ENCODE peak calls at places on chromosomes 11 and 22, in ten cellular contexts. O, M, I, B, S, U, E, D, G and Q are unnamed samples. For H3K4me1 and H3K36me3, the result is how much of the 10 kb centered on the place peaks cover.

GRCh38 chr22:26658671-26659478 is 1.5 kb downstream of the MIAT start:
- DNase-seq in O (peak), M (peak), I (no peak), B (no peak), S (peak), U (peak), E (peak), D (no peak), G (peak), Q (peak)

GRCh38 chr22:42321908-42322561 is 51.6 kb upstream of the TCF20 start:
- DNase-seq in O (no peak), M (no peak), I (no peak), B (no peak), S (no peak), U (no peak), E (no peak), D (no peak), G (no peak), Q (peak)

GRCh38 chr22:45246060-45246985 is 5.6 kb upstream of the KIAA0930 start:
- DNase-seq in O (peak), M (peak), I (no peak), B (peak), S (no peak), U (no peak), E (peak), D (peak), G (no peak), Q (no peak)

GRCh38 chr22:48750826-48751440 is 1076.7 kb downstream of the BRD1 start:
- DNase-seq in O (no peak), M (no peak), I (no peak), B (no peak), S (peak), U (no peak), E (no peak), D (no peak), G (no peak), Q (no peak)

GRCh38 chr22:30582788-30583575 is 8.5 kb upstream of the GAL3ST1 start:
- DNase-seq in O (no peak), M (no peak), I (no peak), B (no peak), S (no peak), U (no peak), E (no peak), D (no peak), G (no peak), Q (no peak)

GRCh38 chr11:16912607-16913006 is 101.6 kb downstream of the PLEKHA7 start:
- DNase-seq in O (no peak), M (no peak), I (no peak), B (no peak), S (no peak), U (no peak), E (no peak), D (no peak), G (no peak), Q (no peak)

GRCh38 chr11:34959770-34960169 is 43.4 kb downstream of the PDHX start:
- DNase-seq in O (no peak), M (no peak), I (no peak), B (no peak), S (no peak), U (no peak), E (no peak), D (no peak), G (no peak), Q (no peak)

GRCh38 chr11:72684236-72684912 is 10.2 kb upstream of the PDE2A start:
- DNase-seq in O (peak), M (peak), I (no peak), B (peak), S (peak), U (no peak), E (peak), D (no peak), G (peak), Q (peak)

GRCh38 chr11:40029406-40029805 is 1430.0 kb downstream of the LRRC4C start:
- DNase-seq in O (peak), M (no peak), I (no peak), B (no peak), S (no peak), U (no peak), E (no peak), D (no peak), G (no peak), Q (no peak)

GRCh38 chr22:27086728-27087450 is 429.5 kb downstream of the MIAT start:
- DNase-seq in O (no peak), M (no peak), I (no peak), B (no peak), S (no peak), U (no peak), E (no peak), D (no peak), G (no peak), Q (no peak)

GRCh38 chr11:73265853-73266643 is 6.1 kb upstream of the P2RY6 start:
- DNase-seq in O (no peak), M (no peak), I (no peak), B (no peak), S (no peak), U (no peak), E (no peak), D (no peak), G (no peak), Q (no peak)

GRCh38 chr22:24200616-24201212 is 19.4 kb downstream of the SUSD2 start:
- DNase-seq in O (peak), M (no peak), I (no peak), B (no peak), S (no peak), U (peak), E (peak), D (no peak), G (no peak), Q (no peak)

GRCh38 chr11:80505771-80506170 is 1064.9 kb upstream of the TENM4 start:
- DNase-seq in O (no peak), M (no peak), I (no peak), B (no peak), S (no peak), U (no peak), E (no peak), D (no peak), G (no peak), Q (no peak)

GRCh38 chr22:36921309-36922096 is 8.1 kb downstream of the CSF2RB start:
- DNase-seq in O (no peak), M (no peak), I (peak), B (no peak), S (no peak), U (no peak), E (no peak), D (no peak), G (peak), Q (no peak)

GRCh38 chr11:119103793-119104192 is 2.1 kb upstream of the DPAGT1 start:
- DNase-seq in O (no peak), M (no peak), I (no peak), B (no peak), S (no peak), U (no peak), E (no peak), D (no peak), G (no peak), Q (peak)

GRCh38 chr22:41661088-41661487 is 27.6 kb downstream of the SNU13 start:
- DNase-seq in O (no peak), M (no peak), I (no peak), B (no peak), S (no peak), U (no peak), E (no peak), D (no peak), G (no peak), Q (no peak)

GRCh38 chr22:31445642-31446041 is 44.0 kb downstream of the EIF4ENIF1 start:
- DNase-seq in O (no peak), M (no peak), I (no peak), B (no peak), S (no peak), U (no peak), E (no peak), D (no peak), G (no peak), Q (no peak)

GRCh38 chr22:37428649-37429586 is 1.6 kb upstream of the ELFN2 start:
- DNase-seq in O (peak), M (no peak), I (no peak), B (peak), S (peak), U (no peak), E (peak), D (no peak), G (peak), Q (peak)

GRCh38 chr22:26462971-26463661 is 20.5 kb downstream of the HPS4 start:
- DNase-seq in O (no peak), M (no peak), I (no peak), B (no peak), S (no peak), U (no peak), E (no peak), D (no peak), G (no peak), Q (no peak)

GRCh38 chr11:56089697-56090096 is 3.4 kb upstream of the OR8I2 start:
- DNase-seq in O (peak), M (no peak), I (no peak), B (no peak), S (no peak), U (no peak), E (no peak), D (no peak), G (no peak), Q (peak)

GRCh38 chr22:42857845-42858481 is 890 bp upstream of the ARFGAP3 start:
- DNase-seq in O (no peak), M (no peak), I (no peak), B (no peak), S (no peak), U (no peak), E (no peak), D (peak), G (no peak), Q (no peak)

GRCh38 chr22:41401781-41402648 is 20.3 kb downstream of the TEF start:
- DNase-seq in O (no peak), M (peak), I (no peak), B (no peak), S (no peak), U (no peak), E (peak), D (peak), G (no peak), Q (peak)

GRCh38 chr22:24076091-24076867 is 65.2 kb downstream of the CABIN1 start:
- DNase-seq in O (no peak), M (no peak), I (no peak), B (no peak), S (no peak), U (no peak), E (peak), D (no peak), G (no peak), Q (no peak)

GRCh38 chr22:28116261-28116673 is 197.2 kb upstream of the PITPNB start:
- DNase-seq in O (peak), M (peak), I (no peak), B (no peak), S (no peak), U (peak), E (peak), D (no peak), G (no peak), Q (no peak)

GRCh38 chr22:27980424-27981148 is 61.5 kb upstream of the PITPNB start:
- DNase-seq in O (peak), M (no peak), I (no peak), B (no peak), S (no peak), U (no peak), E (no peak), D (no peak), G (no peak), Q (no peak)

GRCh38 chr11:78929906-78930220 is 355.2 kb upstream of the NARS2 start:
- DNase-seq in O (no peak), M (no peak), I (no peak), B (no peak), S (no peak), U (no peak), E (no peak), D (no peak), G (no peak), Q (no peak)

GRCh38 chr11:118382954-118383353 is 18.5 kb upstream of the ATP5MG start:
- DNase-seq in O (no peak), M (no peak), I (no peak), B (no peak), S (no peak), U (no peak), E (no peak), D (no peak), G (no peak), Q (no peak)

GRCh38 chr22:22836635-22837034 is 51.0 kb upstream of the IGLL5 start:
- DNase-seq in O (no peak), M (no peak), I (no peak), B (no peak), S (no peak), U (no peak), E (peak), D (no peak), G (no peak), Q (no peak)

GRCh38 chr11:120097721-120098385 is 40.1 kb downstream of the TRIM29 start:
- DNase-seq in O (peak), M (no peak), I (no peak), B (no peak), S (no peak), U (no peak), E (no peak), D (peak), G (no peak), Q (no peak)

GRCh38 chr22:30481711-30482110 is 9.9 kb upstream of the SEC14L3 start:
- DNase-seq in O (no peak), M (no peak), I (no peak), B (no peak), S (no peak), U (no peak), E (peak), D (peak), G (no peak), Q (peak)

GRCh38 chr22:27045103-27045940 is 387.9 kb downstream of the MIAT start:
- DNase-seq in O (peak), M (no peak), I (no peak), B (no peak), S (no peak), U (no peak), E (peak), D (no peak), G (no peak), Q (peak)

GRCh38 chr11:15991174-15991655 is 365.1 kb downstream of the SOX6 start:
- DNase-seq in O (no peak), M (no peak), I (no peak), B (no peak), S (no peak), U (no peak), E (no peak), D (no peak), G (no peak), Q (no peak)

GRCh38 chr22:22681221-22681739 is 36.9 kb downstream of the GGTLC2 start:
- DNase-seq in O (peak), M (no peak), I (no peak), B (no peak), S (no peak), U (no peak), E (peak), D (no peak), G (peak), Q (no peak)

GRCh38 chr11:124174001-124174400 is 9.1 kb upstream of the OR10D3 start:
- DNase-seq in O (peak), M (no peak), I (no peak), B (no peak), S (no peak), U (no peak), E (peak), D (no peak), G (no peak), Q (peak)

GRCh38 chr11:515131-515530 is 8.1 kb upstream of the RNH1 start:
- DNase-seq in O (no peak), M (no peak), I (no peak), B (no peak), S (no peak), U (no peak), E (peak), D (no peak), G (no peak), Q (no peak)

GRCh38 chr22:48894064-48894671 is 933.5 kb downstream of the BRD1 start:
- DNase-seq in O (peak), M (no peak), I (no peak), B (no peak), S (no peak), U (no peak), E (no peak), D (peak), G (peak), Q (peak)

GRCh38 chr11:9025101-9025850 is 21.5 kb upstream of the NRIP3 start:
- DNase-seq in O (no peak), M (no peak), I (no peak), B (no peak), S (no peak), U (no peak), E (no peak), D (no peak), G (no peak), Q (no peak)

GRCh38 chr11:6588018-6588417 is 15.4 kb downstream of the RRP8 start:
- DNase-seq in O (no peak), M (no peak), I (no peak), B (no peak), S (no peak), U (no peak), E (no peak), D (no peak), G (no peak), Q (no peak)
- H3K4me1 ChIP-seq in O (under half), M (under half), I (under half), B (under half), S (under half), U (under half), E (under half), D (under half), G (under half), Q (under half)

GRCh38 chr11:45031912-45032519 is 81.3 kb upstream of the TP53I11 start:
- DNase-seq in O (no peak), M (no peak), I (peak), B (no peak), S (no peak), U (no peak), E (no peak), D (no peak), G (peak), Q (no peak)
- H3K27ac ChIP-seq in O (no peak), M (no peak), I (no peak), B (no peak), S (no peak), U (no peak), E (no peak), D (no peak), G (peak), Q (no peak)

GRCh38 chr11:20048707-20049106 is 111.6 kb downstream of the DBX1 start:
- DNase-seq in O (no peak), M (no peak), I (no peak), B (no peak), S (no peak), U (no peak), E (no peak), D (no peak), G (no peak), Q (no peak)

GRCh38 chr11:20047006-20047405 is 113.3 kb downstream of the DBX1 start:
- DNase-seq in O (no peak), M (no peak), I (no peak), B (no peak), S (no peak), U (no peak), E (no peak), D (no peak), G (no peak), Q (no peak)

GRCh38 chr11:20049231-20049630 is 111.0 kb downstream of the DBX1 start:
- DNase-seq in O (no peak), M (peak), I (no peak), B (no peak), S (no peak), U (no peak), E (no peak), D (no peak), G (no peak), Q (no peak)

GRCh38 chr11:20047755-20048154 is 112.5 kb downstream of the DBX1 start:
- DNase-seq in O (no peak), M (no peak), I (no peak), B (no peak), S (no peak), U (no peak), E (no peak), D (no peak), G (no peak), Q (no peak)

DNA sequence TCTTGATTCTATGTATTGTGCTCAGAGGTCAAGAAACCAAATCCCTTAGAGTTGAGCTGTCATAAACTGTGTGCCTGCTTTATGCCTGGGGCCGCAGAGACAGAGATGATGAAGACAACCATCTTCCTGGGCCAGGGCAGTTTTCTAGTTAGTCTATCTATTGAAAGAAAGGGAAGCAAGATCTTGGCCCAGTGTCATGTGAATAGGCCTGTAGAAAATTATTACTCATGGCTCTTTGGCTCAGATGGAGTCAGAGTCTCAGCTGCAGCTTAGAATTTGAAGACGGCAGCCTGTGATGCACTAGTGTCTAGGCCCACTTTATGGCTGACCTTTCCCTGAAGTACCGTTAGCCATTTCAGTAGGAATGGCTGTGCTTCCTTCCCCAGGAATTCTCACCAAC is 112.0 kb downstream of the DBX1 start:
- DNase-seq in O (no peak), M (no peak), I (no peak), B (no peak), S (no peak), U (no peak), E (peak), D (no peak), G (no peak), Q (no peak)
- H3K36me3 ChIP-seq in O (under half), M (under half), I (under half), B (under half), S (under half), U (under half), E (under half), D (under half), G (under half), Q (under half)

DNA sequence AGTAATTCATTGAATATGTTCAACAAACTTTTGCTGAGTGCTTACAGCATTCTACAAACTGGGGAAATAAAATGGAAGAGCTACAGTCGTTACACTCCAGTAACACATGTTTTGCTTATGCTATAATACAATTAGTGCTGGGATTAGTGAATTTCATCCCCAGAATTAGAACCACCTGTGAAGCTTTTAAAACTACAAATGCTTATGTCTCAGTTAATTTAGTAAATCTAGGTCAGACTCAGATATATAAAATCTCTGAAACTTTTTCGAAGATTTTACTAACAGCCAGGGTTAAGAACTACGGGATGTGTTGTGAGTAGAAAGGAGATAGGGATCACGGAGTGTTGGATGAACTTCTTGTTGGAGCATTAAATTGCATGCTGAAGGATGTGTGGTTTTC is 33.7 kb upstream of the EED start:
- DNase-seq in O (no peak), M (no peak), I (no peak), B (no peak), S (no peak), U (no peak), E (no peak), D (no peak), G (no peak), Q (no peak)
- H3K4me1 ChIP-seq in O (under half), M (under half), I (under half), B (under half), S (under half), U (under half), E (under half), D (under half), G (under half), Q (under half)

GRCh38 chr22:18091916-18092526 is 14.2 kb downstream of the PEX26 start:
- DNase-seq in O (no peak), M (peak), I (no peak), B (no peak), S (no peak), U (peak), E (peak), D (peak), G (no peak), Q (peak)
- H3K27ac ChIP-seq in O (no peak), M (peak), I (peak), B (peak), S (peak), U (peak), E (peak), D (peak), G (no peak), Q (no peak)

GRCh38 chr11:65623177-65623576 is 7.6 kb downstream of the PCNX3 start:
- DNase-seq in O (no peak), M (no peak), I (no peak), B (no peak), S (no peak), U (no peak), E (no peak), D (no peak), G (no peak), Q (no peak)
- H3K36me3 ChIP-seq in O (under half), M (under half), I (under half), B (under half), S (under half), U (under half), E (under half), D (under half), G (half or more), Q (half or more)

GRCh38 chr11:128696930-128697329 is 3.1 kb downstream of the FLI1 start:
- DNase-seq in O (no peak), M (no peak), I (no peak), B (no peak), S (no peak), U (no peak), E (no peak), D (no peak), G (no peak), Q (no peak)

GRCh38 chr11:128697645-128698174 is 3.8 kb downstream of the FLI1 start:
- DNase-seq in O (no peak), M (no peak), I (no peak), B (no peak), S (no peak), U (no peak), E (no peak), D (no peak), G (no peak), Q (no peak)

GRCh38 chr11:128704517-128704916 is 10.6 kb downstream of the FLI1 start:
- DNase-seq in O (no peak), M (no peak), I (no peak), B (no peak), S (no peak), U (no peak), E (no peak), D (no peak), G (no peak), Q (no peak)

GRCh38 chr11:128701936-128702335 is 8.1 kb downstream of the FLI1 start:
- DNase-seq in O (no peak), M (no peak), I (no peak), B (no peak), S (no peak), U (no peak), E (no peak), D (no peak), G (no peak), Q (no peak)

DNA sequence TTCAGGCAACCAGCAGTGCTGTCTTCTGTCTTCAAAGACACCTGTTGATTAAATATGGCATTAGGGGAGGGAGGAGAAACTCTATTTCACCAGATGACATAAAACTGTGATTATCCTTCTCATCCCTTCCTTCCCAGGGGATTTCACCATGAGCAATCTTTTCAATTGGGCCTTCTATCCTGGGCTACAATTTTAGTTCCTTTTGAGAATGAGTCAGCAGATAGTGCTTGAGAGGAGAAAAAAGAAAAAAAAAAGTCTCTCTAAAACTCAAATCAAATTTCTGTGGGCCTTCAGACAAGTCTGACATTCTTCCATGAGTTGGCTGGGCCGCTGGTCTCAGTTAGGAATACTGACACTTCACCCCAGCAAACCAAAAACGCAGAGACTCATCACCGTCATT is 7.2 kb downstream of the FLI1 start:
- DNase-seq in O (no peak), M (no peak), I (no peak), B (no peak), S (no peak), U (no peak), E (peak), D (no peak), G (no peak), Q (peak)
- H3K4me1 ChIP-seq in O (under half), M (under half), I (under half), B (under half), S (half or more), U (under half), E (under half), D (under half), G (half or more), Q (under half)